ENCODE peak calls at places on chromosomes 16 and 17, in nine cellular contexts. One of them, this sample, is unnamed.
A peak's percentile ranks its signal among the peaks of the same experiment; 100 is the strongest.

GRCh38 chr16:642189-643049 is 791 bp downstream of the MCRIP2 start:
- DNase-seq in stomach: peak; percentile 85
- DNase-seq in pancreas: peak; percentile 90
- DNase-seq in psoas muscle: peak; percentile 85
- DNase-seq in GM10248: peak; percentile 68
- DNase-seq in Peyer's patch: peak; percentile 87
- DNase-seq in progenitor cell of endocrine pancreas: no peak
- DNase-seq in AG04449: no peak
- DNase-seq in lung: peak; percentile 72
- DNase-seq in this sample: peak; percentile 69

GRCh38 chr17:49217651-49218413 is 7.3 kb downstream of the ABI3 start:
- DNase-seq in stomach: peak; percentile 49
- DNase-seq in progenitor cell of endocrine pancreas: no peak
- DNase-seq in Peyer's patch: no peak
- DNase-seq in GM10248: peak; percentile 84
- DNase-seq in psoas muscle: peak; percentile 69
- DNase-seq in AG04449: no peak
- DNase-seq in lung: peak; percentile 61
- DNase-seq in pancreas: no peak
- DNase-seq in this sample: no peak

GRCh38 chr16:86026136-86026905 is 127.4 kb downstream of the IRF8 start:
- DNase-seq in stomach: no peak
- DNase-seq in AG04449: no peak
- DNase-seq in lung: no peak
- DNase-seq in pancreas: peak; percentile 34
- DNase-seq in progenitor cell of endocrine pancreas: no peak
- DNase-seq in psoas muscle: no peak
- DNase-seq in GM10248: no peak
- DNase-seq in Peyer's patch: peak; percentile 64
- DNase-seq in this sample: no peak

GRCh38 chr17:67544364-67544763 is 167.3 kb downstream of the PITPNC1 start:
- DNase-seq in progenitor cell of endocrine pancreas: no peak
- DNase-seq in GM10248: no peak
- DNase-seq in psoas muscle: no peak
- DNase-seq in lung: no peak
- DNase-seq in Peyer's patch: no peak
- DNase-seq in pancreas: no peak
- DNase-seq in AG04449: no peak
- DNase-seq in stomach: no peak
- DNase-seq in this sample: no peak

GRCh38 chr16:15644306-15644961 is 1.5 kb upstream of the MARF1 start:
- DNase-seq in stomach: no peak
- DNase-seq in Peyer's patch: no peak
- DNase-seq in AG04449: no peak
- DNase-seq in GM10248: no peak
- DNase-seq in lung: no peak
- DNase-seq in psoas muscle: no peak
- DNase-seq in progenitor cell of endocrine pancreas: no peak
- DNase-seq in pancreas: no peak
- DNase-seq in this sample: no peak

GRCh38 chr16:53429221-53429943 is 4.9 kb upstream of the RBL2 start:
- DNase-seq in Peyer's patch: no peak
- DNase-seq in lung: no peak
- DNase-seq in AG04449: no peak
- DNase-seq in psoas muscle: no peak
- DNase-seq in pancreas: no peak
- DNase-seq in stomach: no peak
- DNase-seq in progenitor cell of endocrine pancreas: no peak
- DNase-seq in GM10248: no peak
- DNase-seq in this sample: peak; percentile 58

GRCh38 chr17:49512296-49513043 is 17.4 kb downstream of the NGFR start:
- DNase-seq in psoas muscle: no peak
- DNase-seq in stomach: no peak
- DNase-seq in GM10248: no peak
- DNase-seq in progenitor cell of endocrine pancreas: no peak
- DNase-seq in Peyer's patch: no peak
- DNase-seq in AG04449: no peak
- DNase-seq in pancreas: peak; percentile 48
- DNase-seq in lung: no peak
- DNase-seq in this sample: no peak

GRCh38 chr16:72991645-72992044 is 56.3 kb downstream of the ZFHX3 start:
- DNase-seq in stomach: no peak
- DNase-seq in progenitor cell of endocrine pancreas: no peak
- DNase-seq in lung: no peak
- DNase-seq in Peyer's patch: no peak
- DNase-seq in AG04449: no peak
- DNase-seq in pancreas: no peak
- DNase-seq in psoas muscle: no peak
- DNase-seq in GM10248: no peak
- DNase-seq in this sample: no peak

GRCh38 chr17:2694381-2695242 is 17.0 kb downstream of the CLUH start:
- DNase-seq in psoas muscle: peak; percentile 57
- DNase-seq in lung: no peak
- DNase-seq in AG04449: no peak
- DNase-seq in progenitor cell of endocrine pancreas: no peak
- DNase-seq in stomach: peak; percentile 25
- DNase-seq in pancreas: peak; percentile 58
- DNase-seq in Peyer's patch: peak; percentile 42
- DNase-seq in GM10248: no peak
- DNase-seq in this sample: no peak

GRCh38 chr16:2720063-2720455 is at the start of gene PRSS27:
- DNase-seq in psoas muscle: no peak
- DNase-seq in pancreas: no peak
- DNase-seq in stomach: no peak
- DNase-seq in Peyer's patch: no peak
- DNase-seq in lung: no peak
- DNase-seq in progenitor cell of endocrine pancreas: no peak
- DNase-seq in AG04449: no peak
- DNase-seq in GM10248: no peak
- DNase-seq in this sample: peak; percentile 22

GRCh38 chr17:46783031-46783593 is 35.4 kb downstream of the WNT3 start:
- DNase-seq in GM10248: no peak
- DNase-seq in stomach: peak; percentile 76
- DNase-seq in Peyer's patch: peak; percentile 82
- DNase-seq in lung: no peak
- DNase-seq in AG04449: no peak
- DNase-seq in psoas muscle: no peak
- DNase-seq in progenitor cell of endocrine pancreas: no peak
- DNase-seq in pancreas: no peak
- DNase-seq in this sample: peak; percentile 38

GRCh38 chr16:19884611-19885455 is at the start of gene GPRC5B:
- DNase-seq in progenitor cell of endocrine pancreas: peak; percentile 48
- DNase-seq in psoas muscle: peak; percentile 82
- DNase-seq in Peyer's patch: peak; percentile 68
- DNase-seq in stomach: peak; percentile 60
- DNase-seq in AG04449: no peak
- DNase-seq in pancreas: peak; percentile 83
- DNase-seq in lung: no peak
- DNase-seq in GM10248: peak; percentile 61
- DNase-seq in this sample: peak; percentile 74

GRCh38 chr17:66351701-66352100 is 49.3 kb downstream of the PRKCA start:
- DNase-seq in psoas muscle: no peak
- DNase-seq in stomach: no peak
- DNase-seq in AG04449: no peak
- DNase-seq in Peyer's patch: peak; percentile 56
- DNase-seq in pancreas: no peak
- DNase-seq in GM10248: no peak
- DNase-seq in progenitor cell of endocrine pancreas: no peak
- DNase-seq in lung: no peak
- DNase-seq in this sample: no peak

GRCh38 chr17:66349549-66350245 is 47.3 kb downstream of the PRKCA start:
- DNase-seq in GM10248: no peak
- DNase-seq in pancreas: no peak
- DNase-seq in progenitor cell of endocrine pancreas: no peak
- DNase-seq in lung: no peak
- DNase-seq in AG04449: no peak
- DNase-seq in psoas muscle: peak; percentile 54
- DNase-seq in Peyer's patch: no peak
- DNase-seq in stomach: no peak
- DNase-seq in this sample: no peak

GRCh38 chr17:66347661-66348604 is 45.5 kb downstream of the PRKCA start:
- DNase-seq in lung: peak; percentile 42
- DNase-seq in pancreas: no peak
- DNase-seq in psoas muscle: no peak
- DNase-seq in Peyer's patch: no peak
- DNase-seq in GM10248: no peak
- DNase-seq in AG04449: no peak
- DNase-seq in stomach: no peak
- DNase-seq in progenitor cell of endocrine pancreas: no peak
- DNase-seq in this sample: peak; percentile 42

GRCh38 chr17:66351053-66351452 is 48.6 kb downstream of the PRKCA start:
- DNase-seq in psoas muscle: peak; percentile 56
- DNase-seq in lung: peak; percentile 78
- DNase-seq in Peyer's patch: peak; percentile 78
- DNase-seq in pancreas: peak; percentile 68
- DNase-seq in GM10248: no peak
- DNase-seq in stomach: peak; percentile 84
- DNase-seq in AG04449: no peak
- DNase-seq in progenitor cell of endocrine pancreas: no peak
- DNase-seq in this sample: peak; percentile 80

DNA sequence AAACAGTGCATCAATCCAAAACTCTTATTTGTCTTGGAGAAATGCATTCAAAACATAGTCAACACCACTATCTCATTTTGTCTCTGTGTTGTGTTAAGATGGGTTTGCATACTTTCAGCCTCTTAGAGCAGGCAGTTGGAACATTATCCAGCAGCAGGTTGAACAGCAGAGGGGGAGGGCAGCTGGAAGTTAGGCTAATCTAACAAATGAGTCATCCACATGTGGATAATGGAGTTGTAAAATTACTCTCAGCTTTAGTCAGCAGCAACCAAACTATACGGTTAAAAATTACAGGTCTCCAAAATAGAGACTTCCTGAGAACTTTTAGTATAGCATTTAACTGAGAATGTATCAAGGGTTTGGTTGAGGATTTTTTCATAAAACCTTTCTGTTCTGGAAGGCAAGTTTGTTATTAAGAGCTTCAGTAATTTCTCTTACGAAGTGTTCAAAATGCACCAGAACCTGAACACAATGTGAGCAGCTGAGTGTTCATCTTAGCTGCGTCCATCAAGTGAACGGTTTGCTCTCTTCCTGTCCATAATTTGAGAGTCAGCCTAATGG is 46.3 kb downstream of the PRKCA start:
- DNase-seq in Peyer's patch: no peak
- DNase-seq in pancreas: no peak
- DNase-seq in GM10248: no peak
- DNase-seq in AG04449: peak; percentile 42
- DNase-seq in psoas muscle: no peak
- DNase-seq in progenitor cell of endocrine pancreas: no peak
- DNase-seq in lung: peak; percentile 62
- DNase-seq in stomach: peak; percentile 39
- DNase-seq in this sample: peak; percentile 56
- TF ChIP-seq CTCF in Peyer's patch: no peak
- TF ChIP-seq CTCF in pancreas: no peak
- TF ChIP-seq CTCF in GM10248: no peak
- TF ChIP-seq CTCF in AG04449: no peak
- TF ChIP-seq CTCF in psoas muscle: no peak
- TF ChIP-seq CTCF in progenitor cell of endocrine pancreas: no peak
- TF ChIP-seq CTCF in lung: no peak
- TF ChIP-seq CTCF in stomach: no peak
- TF ChIP-seq CTCF in this sample: no peak

DNA sequence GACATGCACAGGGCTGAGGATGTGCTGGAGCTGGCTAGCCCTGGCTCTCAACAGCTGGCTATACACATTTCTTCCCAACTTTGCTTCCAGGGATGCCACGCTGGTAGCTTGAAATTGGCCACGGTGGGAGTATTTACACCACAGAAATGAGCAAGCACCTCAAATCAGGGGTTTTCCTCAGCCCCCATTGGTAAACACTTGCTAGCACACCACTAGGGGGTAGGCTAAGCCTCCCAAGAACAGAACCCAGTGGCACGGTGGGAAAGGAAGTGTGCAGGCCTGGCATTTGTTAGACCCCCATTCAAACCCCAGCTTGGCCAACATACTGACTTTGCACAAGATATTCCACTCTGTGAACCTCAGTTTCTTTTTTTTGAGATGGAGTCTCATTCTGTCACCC is 12.9 kb downstream of the DRC3 start:
- DNase-seq in progenitor cell of endocrine pancreas: no peak
- DNase-seq in stomach: no peak
- DNase-seq in psoas muscle: no peak
- DNase-seq in GM10248: peak; percentile 59
- DNase-seq in AG04449: no peak
- DNase-seq in lung: no peak
- DNase-seq in pancreas: no peak
- DNase-seq in Peyer's patch: no peak
- DNase-seq in this sample: no peak
- TF ChIP-seq CTCF in progenitor cell of endocrine pancreas: no peak
- TF ChIP-seq CTCF in stomach: no peak
- TF ChIP-seq CTCF in psoas muscle: no peak
- TF ChIP-seq CTCF in GM10248: peak; percentile 26
- TF ChIP-seq CTCF in AG04449: peak; percentile 15
- TF ChIP-seq CTCF in lung: no peak
- TF ChIP-seq CTCF in pancreas: no peak
- TF ChIP-seq CTCF in Peyer's patch: no peak
- TF ChIP-seq CTCF in this sample: no peak

DNA sequence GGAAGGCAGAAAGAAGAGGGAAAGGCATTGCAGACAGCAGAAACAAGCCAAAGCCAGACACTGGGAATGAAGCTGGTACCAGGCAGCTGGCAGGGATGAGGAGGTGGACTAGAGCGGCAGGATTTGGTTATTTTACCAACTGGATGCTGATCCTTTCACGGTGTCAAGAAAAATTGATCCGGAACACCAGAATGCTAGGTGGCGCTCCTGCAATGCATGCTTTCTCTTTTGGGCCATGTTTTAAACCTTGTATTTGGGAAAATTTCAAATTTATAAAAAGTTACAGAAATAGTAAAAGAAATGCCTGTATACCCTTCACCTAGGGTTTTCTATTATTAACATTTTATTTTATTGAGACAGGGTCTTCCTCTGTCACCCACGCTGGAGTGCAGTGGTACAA is 224.7 kb downstream of the SOX9 start:
- DNase-seq in AG04449: no peak
- DNase-seq in progenitor cell of endocrine pancreas: no peak
- DNase-seq in psoas muscle: no peak
- DNase-seq in lung: no peak
- DNase-seq in pancreas: no peak
- DNase-seq in Peyer's patch: no peak
- DNase-seq in GM10248: no peak
- DNase-seq in stomach: no peak
- DNase-seq in this sample: no peak
- TF ChIP-seq CTCF in AG04449: no peak
- TF ChIP-seq CTCF in progenitor cell of endocrine pancreas: no peak
- TF ChIP-seq CTCF in psoas muscle: no peak
- TF ChIP-seq CTCF in lung: no peak
- TF ChIP-seq CTCF in pancreas: no peak
- TF ChIP-seq CTCF in Peyer's patch: no peak
- TF ChIP-seq CTCF in GM10248: no peak
- TF ChIP-seq CTCF in stomach: no peak
- TF ChIP-seq CTCF in this sample: no peak

DNA sequence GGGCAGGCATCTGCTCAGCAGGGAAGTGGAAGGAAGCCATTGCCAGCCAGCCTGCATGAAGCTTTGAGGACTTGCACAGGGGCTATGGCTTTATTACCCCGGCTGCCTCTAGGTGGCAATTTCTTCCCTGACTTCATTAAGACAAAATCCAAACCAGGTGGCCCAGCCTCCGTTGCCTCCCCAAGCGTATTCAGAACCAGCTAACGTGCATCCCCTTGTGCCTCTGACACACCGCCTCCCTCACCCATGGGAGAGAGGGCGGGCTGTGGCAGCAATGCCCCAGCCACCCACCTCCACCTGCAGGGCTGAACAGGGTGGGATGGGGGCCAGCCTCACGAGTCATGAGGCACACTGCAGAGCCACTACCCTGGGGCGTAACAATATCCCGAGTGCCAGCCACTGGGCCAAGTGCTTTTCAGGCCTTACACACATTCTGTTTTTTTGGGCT is 6.8 kb downstream of the KIFC3 start:
- DNase-seq in GM10248: peak; percentile 65
- DNase-seq in psoas muscle: no peak
- DNase-seq in progenitor cell of endocrine pancreas: no peak
- DNase-seq in lung: peak; percentile 60
- DNase-seq in AG04449: no peak
- DNase-seq in Peyer's patch: peak; percentile 53
- DNase-seq in stomach: peak; percentile 73
- DNase-seq in pancreas: no peak
- DNase-seq in this sample: peak; percentile 76
- TF ChIP-seq CTCF in GM10248: peak; percentile 51
- TF ChIP-seq CTCF in psoas muscle: peak; percentile 40
- TF ChIP-seq CTCF in progenitor cell of endocrine pancreas: peak; percentile 51
- TF ChIP-seq CTCF in lung: no peak
- TF ChIP-seq CTCF in AG04449: peak; percentile 51
- TF ChIP-seq CTCF in Peyer's patch: no peak
- TF ChIP-seq CTCF in stomach: peak; percentile 53
- TF ChIP-seq CTCF in pancreas: peak; percentile 28
- TF ChIP-seq CTCF in this sample: peak; percentile 72